ENCODE peak calls at places on chromosome 4, in seven cellular contexts. One of them, this sample, is unnamed.

GRCh38 chr4:151426513-151426912 is 17.5 kb downstream of the FHIP1A start:
- DNase-seq in mesendoderm: no peak
- DNase-seq in tibial nerve: no peak
- DNase-seq in endothelial cell: no peak
- DNase-seq in cardiac septum: no peak
- DNase-seq in T-cell: no peak
- DNase-seq in HTR-8/SVneo: no peak
- DNase-seq in this sample: no peak

GRCh38 chr4:41880840-41881831 is 54.1 kb upstream of the TMEM33 start:
- DNase-seq in mesendoderm: peak
- DNase-seq in tibial nerve: no peak
- DNase-seq in endothelial cell: peak
- DNase-seq in cardiac septum: no peak
- DNase-seq in T-cell: no peak
- DNase-seq in HTR-8/SVneo: peak
- DNase-seq in this sample: no peak

GRCh38 chr4:143186202-143186601 is 1.5 kb downstream of the USP38 start:
- DNase-seq in mesendoderm: no peak
- DNase-seq in tibial nerve: no peak
- DNase-seq in endothelial cell: no peak
- DNase-seq in cardiac septum: no peak
- DNase-seq in T-cell: no peak
- DNase-seq in HTR-8/SVneo: no peak
- DNase-seq in this sample: no peak

GRCh38 chr4:74659576-74660411 is 134.5 kb downstream of the BTC start:
- DNase-seq in mesendoderm: peak
- DNase-seq in tibial nerve: no peak
- DNase-seq in endothelial cell: no peak
- DNase-seq in cardiac septum: no peak
- DNase-seq in T-cell: no peak
- DNase-seq in HTR-8/SVneo: peak
- DNase-seq in this sample: no peak

GRCh38 chr4:87123241-87123640 is 97.2 kb downstream of the KLHL8 start:
- DNase-seq in mesendoderm: no peak
- DNase-seq in tibial nerve: no peak
- DNase-seq in endothelial cell: no peak
- DNase-seq in cardiac septum: no peak
- DNase-seq in T-cell: no peak
- DNase-seq in HTR-8/SVneo: no peak
- DNase-seq in this sample: no peak

GRCh38 chr4:73684097-73684496 is 56.3 kb upstream of the CXCL8 start:
- DNase-seq in mesendoderm: peak
- DNase-seq in tibial nerve: no peak
- DNase-seq in endothelial cell: no peak
- DNase-seq in cardiac septum: no peak
- DNase-seq in T-cell: no peak
- DNase-seq in HTR-8/SVneo: no peak
- DNase-seq in this sample: no peak

GRCh38 chr4:188778880-188779279 is 639.6 kb downstream of the TRIML1 start:
- DNase-seq in mesendoderm: no peak
- DNase-seq in tibial nerve: no peak
- DNase-seq in endothelial cell: no peak
- DNase-seq in cardiac septum: no peak
- DNase-seq in T-cell: no peak
- DNase-seq in HTR-8/SVneo: peak
- DNase-seq in this sample: no peak

GRCh38 chr4:168387091-168387490 is 68.5 kb upstream of the DDX60 start:
- DNase-seq in mesendoderm: no peak
- DNase-seq in tibial nerve: no peak
- DNase-seq in endothelial cell: no peak
- DNase-seq in cardiac septum: no peak
- DNase-seq in T-cell: no peak
- DNase-seq in HTR-8/SVneo: no peak
- DNase-seq in this sample: no peak

GRCh38 chr4:128782875-128783614 is 26.5 kb upstream of the JADE1 start:
- DNase-seq in mesendoderm: no peak
- DNase-seq in tibial nerve: peak
- DNase-seq in endothelial cell: no peak
- DNase-seq in cardiac septum: no peak
- DNase-seq in T-cell: no peak
- DNase-seq in HTR-8/SVneo: no peak
- DNase-seq in this sample: peak

GRCh38 chr4:145821771-145822170 is 116.9 kb downstream of the ZNF827 start:
- DNase-seq in mesendoderm: no peak
- DNase-seq in tibial nerve: no peak
- DNase-seq in endothelial cell: no peak
- DNase-seq in cardiac septum: no peak
- DNase-seq in T-cell: no peak
- DNase-seq in HTR-8/SVneo: no peak
- DNase-seq in this sample: no peak

GRCh38 chr4:77593993-77594392 is 11.6 kb upstream of the CXCL13 start:
- DNase-seq in mesendoderm: no peak
- DNase-seq in tibial nerve: no peak
- DNase-seq in endothelial cell: no peak
- DNase-seq in cardiac septum: no peak
- DNase-seq in T-cell: no peak
- DNase-seq in HTR-8/SVneo: no peak
- DNase-seq in this sample: no peak

GRCh38 chr4:155179216-155179615 is 29.2 kb upstream of the NPY2R start:
- DNase-seq in mesendoderm: no peak
- DNase-seq in tibial nerve: no peak
- DNase-seq in endothelial cell: no peak
- DNase-seq in cardiac septum: no peak
- DNase-seq in T-cell: no peak
- DNase-seq in HTR-8/SVneo: no peak
- DNase-seq in this sample: no peak

GRCh38 chr4:11634283-11634682 is 205.6 kb upstream of the HS3ST1 start:
- DNase-seq in mesendoderm: no peak
- DNase-seq in tibial nerve: no peak
- DNase-seq in endothelial cell: no peak
- DNase-seq in cardiac septum: no peak
- DNase-seq in T-cell: no peak
- DNase-seq in HTR-8/SVneo: no peak
- DNase-seq in this sample: no peak

GRCh38 chr4:183838987-183839712 is 66.0 kb upstream of the STOX2 start:
- DNase-seq in mesendoderm: peak
- DNase-seq in tibial nerve: no peak
- DNase-seq in endothelial cell: peak
- DNase-seq in cardiac septum: no peak
- DNase-seq in T-cell: no peak
- DNase-seq in HTR-8/SVneo: peak
- DNase-seq in this sample: no peak